ENCODE peak calls at places on chromosomes 6 and 20, in ten cellular contexts. W is suprapubic skin, I is upper lobe of right lung, A is neural crest cell, O is substantia nigra, B is fibroblast of lung, R is cardiac fibroblast, F is activated T-cell treated with anti-CD3 and anti-CD28 coated beads for 1 hour, C is NCI-H1694, V is lung. N is an unnamed sample.

GRCh38 chr20:14197097-14197496 is 140.3 kb downstream of the FLRT3 start:
- DNase-seq in I (no peak), C (no peak), F (no peak), O (no peak), R (peak), B (peak), V (no peak), A (no peak), W (no peak), N (peak)

GRCh38 chr20:57680131-57680716 is 29.6 kb downstream of the PMEPA1 start:
- DNase-seq in I (no peak), B (no peak), V (no peak), C (no peak), R (no peak), A (no peak), W (no peak), O (no peak), F (no peak), N (no peak)

GRCh38 chr6:121686611-121687023 is 251.2 kb downstream of the GJA1 start:
- DNase-seq in V (no peak), I (peak), F (no peak), R (no peak), B (no peak), W (no peak), C (no peak), O (no peak), A (no peak), N (no peak)

GRCh38 chr6:52649521-52649920 is 21.4 kb upstream of the TMEM14A start:
- DNase-seq in I (no peak), C (no peak), V (no peak), R (no peak), A (no peak), F (no peak), W (no peak), B (peak), O (no peak), N (peak)

GRCh38 chr20:37898301-37899104 is 4.4 kb upstream of the VSTM2L start:
- DNase-seq in W (no peak), B (peak), I (no peak), F (no peak), C (no peak), A (no peak), V (no peak), R (peak), O (no peak), N (no peak)

GRCh38 chr6:89667872-89668556 is 29.5 kb upstream of the LYRM2 start:
- DNase-seq in I (no peak), R (peak), W (no peak), B (peak), V (no peak), O (no peak), F (no peak), C (no peak), A (no peak), N (peak)

GRCh38 chr6:2205396-2205795 is 40.0 kb downstream of the GMDS start:
- DNase-seq in B (no peak), A (no peak), W (no peak), V (no peak), F (no peak), O (no peak), I (no peak), C (no peak), R (no peak), N (no peak)

GRCh38 chr6:145815875-145816274 is 1.3 kb upstream of the FBXO30 start:
- DNase-seq in O (no peak), C (no peak), R (peak), F (no peak), A (no peak), B (no peak), W (no peak), I (no peak), V (no peak), N (peak)

GRCh38 chr20:58719971-58720371 is 27.4 kb downstream of the NPEPL1 start:
- DNase-seq in O (no peak), B (no peak), A (no peak), C (no peak), F (no peak), V (peak), I (no peak), W (no peak), R (no peak), N (no peak)

GRCh38 chr6:154341326-154341725 is 15.3 kb downstream of the IPCEF1 start:
- DNase-seq in R (no peak), O (no peak), I (no peak), C (no peak), V (no peak), B (no peak), W (no peak), A (no peak), F (no peak), N (no peak)

GRCh38 chr6:158805698-158806373 is 13.3 kb downstream of the EZR start:
- DNase-seq in A (no peak), C (no peak), B (no peak), F (no peak), W (no peak), V (no peak), I (no peak), O (no peak), R (no peak), N (no peak)

GRCh38 chr6:99016355-99016754 is 68.6 kb upstream of the FBXL4 start:
- DNase-seq in F (no peak), O (no peak), W (no peak), A (no peak), V (no peak), R (peak), C (no peak), B (peak), I (no peak), N (peak)

GRCh38 chr20:45409531-45410272 is 1.6 kb downstream of the DBNDD2 start:
- DNase-seq in B (no peak), C (no peak), R (no peak), O (no peak), W (no peak), I (no peak), F (no peak), V (no peak), A (no peak), N (no peak)

GRCh38 chr6:49322861-49323260 is 140.2 kb downstream of the MMUT start:
- DNase-seq in O (no peak), C (no peak), V (no peak), W (no peak), A (no peak), F (no peak), I (no peak), B (no peak), R (no peak), N (no peak)

GRCh38 chr6:143579703-143580102 is 68.2 kb upstream of the FUCA2 start:
- DNase-seq in I (no peak), O (no peak), B (peak), W (no peak), C (no peak), A (no peak), V (no peak), F (no peak), R (peak), N (no peak)

GRCh38 chr6:34370371-34370770 is 22.1 kb downstream of the NUDT3 start:
- DNase-seq in A (no peak), O (no peak), W (no peak), C (no peak), R (no peak), F (no peak), I (no peak), B (no peak), V (no peak), N (no peak)

GRCh38 chr6:157056275-157056674 is 267.0 kb downstream of the TMEM242 start:
- DNase-seq in F (no peak), W (no peak), I (no peak), O (no peak), V (no peak), C (no peak), B (no peak), R (no peak), A (no peak), N (no peak)

GRCh38 chr6:29488874-29489273 is 1.1 kb upstream of the MAS1L start:
- DNase-seq in O (no peak), W (no peak), B (no peak), I (no peak), R (no peak), V (no peak), F (no peak), C (no peak), A (no peak), N (no peak)

GRCh38 chr20:50585214-50585613 is 75.0 kb downstream of the PTPN1 start:
- DNase-seq in A (no peak), O (no peak), R (no peak), F (no peak), V (no peak), I (no peak), C (no peak), B (no peak), W (no peak), N (no peak)

GRCh38 chr6:166313255-166314070 is 5.3 kb upstream of the PRR18 start:
- DNase-seq in R (peak), W (no peak), I (no peak), C (peak), V (no peak), O (peak), F (peak), A (peak), B (peak), N (peak)

GRCh38 chr6:96755096-96755495 is 82.2 kb downstream of the GPR63 start:
- DNase-seq in R (no peak), V (no peak), F (no peak), W (no peak), C (no peak), A (no peak), B (no peak), I (no peak), O (no peak), N (no peak)

GRCh38 chr6:87408721-87409155 is 966 bp downstream of the CFAP206 start:
- DNase-seq in W (no peak), R (no peak), O (no peak), B (no peak), A (no peak), C (no peak), F (no peak), I (no peak), V (no peak), N (no peak)

GRCh38 chr6:47016916-47017315 is 25.2 kb downstream of the ADGRF1 start:
- DNase-seq in V (no peak), B (no peak), F (no peak), A (no peak), O (no peak), W (no peak), I (no peak), C (no peak), R (no peak), N (no peak)

GRCh38 chr6:105431226-105431625 is 28.3 kb upstream of the PREP start:
- DNase-seq in F (no peak), R (peak), I (no peak), O (no peak), C (peak), A (peak), W (no peak), V (no peak), B (peak), N (peak)

GRCh38 chr20:37519508-37520416 is 1.3 kb upstream of the NNAT start:
- DNase-seq in A (no peak), W (no peak), F (no peak), C (peak), B (no peak), R (no peak), O (no peak), V (no peak), I (no peak), N (peak)

GRCh38 chr6:157329829-157330228 is 6.5 kb upstream of the TMEM242 start:
- DNase-seq in B (peak), W (no peak), I (no peak), F (no peak), C (no peak), O (no peak), R (peak), V (no peak), A (no peak), N (no peak)

GRCh38 chr20:17771206-17772004 is 71.6 kb downstream of the BANF2 start:
- DNase-seq in O (no peak), R (no peak), F (no peak), I (peak), C (no peak), W (no peak), B (no peak), V (peak), A (no peak), N (peak)

GRCh38 chr6:106116125-106116524 is 30.0 kb downstream of the PRDM1 start:
- DNase-seq in A (no peak), O (peak), V (no peak), I (no peak), F (no peak), W (no peak), B (peak), R (peak), C (no peak), N (no peak)

GRCh38 chr20:59807909-59808728 is 125.3 kb downstream of the SYCP2 start:
- DNase-seq in W (peak), C (no peak), F (no peak), O (no peak), I (no peak), A (no peak), B (no peak), R (no peak), V (peak), N (no peak)

GRCh38 chr20:1171461-1172093 is 13.2 kb downstream of the TMEM74B start:
- DNase-seq in R (peak), I (no peak), O (no peak), W (no peak), A (peak), B (peak), V (no peak), F (no peak), C (no peak), N (peak)

GRCh38 chr20:4065405-4065841 is 50.1 kb upstream of the RNF24 start:
- DNase-seq in A (no peak), F (no peak), V (no peak), I (no peak), B (peak), O (no peak), C (no peak), R (peak), W (no peak), N (peak)

GRCh38 chr6:28218312-28219248 is 6.5 kb upstream of the ZSCAN9 start:
- DNase-seq in A (peak), I (peak), O (peak), F (no peak), W (peak), C (no peak), V (peak), R (peak), B (peak), N (peak)

GRCh38 chr6:13470240-13471140 is 16.9 kb downstream of the GFOD1 start:
- DNase-seq in V (no peak), R (no peak), I (no peak), O (peak), F (no peak), B (no peak), W (no peak), C (no peak), A (peak), N (no peak)

GRCh38 chr6:116390571-116390970 is 19.8 kb downstream of the DSE start:
- DNase-seq in R (no peak), A (no peak), W (no peak), F (no peak), O (no peak), C (no peak), B (no peak), I (no peak), V (no peak), N (no peak)